ENCODE peak calls at places on chromosomes 1 and 21, in ten cellular contexts. One of them, this sample, is unnamed.

GRCh38 chr1:88935522-88936222 is 44.3 kb upstream of the GTF2B start:
- DNase-seq in tibial nerve: no peak
- DNase-seq in mucosa of descending colon: no peak
- DNase-seq in heart left ventricle: no peak
- DNase-seq in fibroblast of mammary gland: peak
- DNase-seq in AG10803: peak
- DNase-seq in AG04450: peak
- DNase-seq in choroid plexus epithelial cell: peak
- DNase-seq in astrocyte: peak
- DNase-seq in endothelial cell of umbilical vein: peak
- DNase-seq in this sample: no peak

GRCh38 chr1:51341876-51342496 is 11.6 kb upstream of the TTC39A start:
- DNase-seq in tibial nerve: no peak
- DNase-seq in mucosa of descending colon: no peak
- DNase-seq in heart left ventricle: no peak
- DNase-seq in fibroblast of mammary gland: no peak
- DNase-seq in AG10803: no peak
- DNase-seq in AG04450: no peak
- DNase-seq in choroid plexus epithelial cell: no peak
- DNase-seq in astrocyte: no peak
- DNase-seq in endothelial cell of umbilical vein: no peak
- DNase-seq in this sample: no peak

GRCh38 chr1:92411511-92411910 is 75.2 kb downstream of the GFI1 start:
- DNase-seq in tibial nerve: no peak
- DNase-seq in mucosa of descending colon: peak
- DNase-seq in heart left ventricle: no peak
- DNase-seq in fibroblast of mammary gland: peak
- DNase-seq in AG10803: peak
- DNase-seq in AG04450: peak
- DNase-seq in choroid plexus epithelial cell: peak
- DNase-seq in astrocyte: peak
- DNase-seq in endothelial cell of umbilical vein: no peak
- DNase-seq in this sample: no peak

GRCh38 chr1:181453541-181454201 is 29.6 kb upstream of the CACNA1E start:
- DNase-seq in tibial nerve: no peak
- DNase-seq in mucosa of descending colon: no peak
- DNase-seq in heart left ventricle: no peak
- DNase-seq in fibroblast of mammary gland: no peak
- DNase-seq in AG10803: no peak
- DNase-seq in AG04450: no peak
- DNase-seq in choroid plexus epithelial cell: no peak
- DNase-seq in astrocyte: no peak
- DNase-seq in endothelial cell of umbilical vein: no peak
- DNase-seq in this sample: no peak

GRCh38 chr1:203271018-203271743 is 34.1 kb upstream of the BTG2 start:
- DNase-seq in tibial nerve: peak
- DNase-seq in mucosa of descending colon: no peak
- DNase-seq in heart left ventricle: peak
- DNase-seq in fibroblast of mammary gland: peak
- DNase-seq in AG10803: peak
- DNase-seq in AG04450: no peak
- DNase-seq in choroid plexus epithelial cell: peak
- DNase-seq in astrocyte: peak
- DNase-seq in endothelial cell of umbilical vein: peak
- DNase-seq in this sample: no peak

GRCh38 chr1:169931795-169932195 is 38.1 kb upstream of the SCYL3 start:
- DNase-seq in tibial nerve: no peak
- DNase-seq in mucosa of descending colon: no peak
- DNase-seq in heart left ventricle: no peak
- DNase-seq in fibroblast of mammary gland: peak
- DNase-seq in AG10803: no peak
- DNase-seq in AG04450: no peak
- DNase-seq in choroid plexus epithelial cell: peak
- DNase-seq in astrocyte: peak
- DNase-seq in endothelial cell of umbilical vein: no peak
- DNase-seq in this sample: no peak

GRCh38 chr21:36783612-36784383 is 84.9 kb downstream of the SIM2 start:
- DNase-seq in tibial nerve: no peak
- DNase-seq in mucosa of descending colon: no peak
- DNase-seq in heart left ventricle: no peak
- DNase-seq in fibroblast of mammary gland: peak
- DNase-seq in AG10803: no peak
- DNase-seq in AG04450: peak
- DNase-seq in choroid plexus epithelial cell: peak
- DNase-seq in astrocyte: peak
- DNase-seq in endothelial cell of umbilical vein: peak
- DNase-seq in this sample: no peak

GRCh38 chr1:68331117-68331865 is 99.0 kb upstream of the WLS start:
- DNase-seq in tibial nerve: no peak
- DNase-seq in mucosa of descending colon: no peak
- DNase-seq in heart left ventricle: no peak
- DNase-seq in fibroblast of mammary gland: peak
- DNase-seq in AG10803: peak
- DNase-seq in AG04450: peak
- DNase-seq in choroid plexus epithelial cell: peak
- DNase-seq in astrocyte: peak
- DNase-seq in endothelial cell of umbilical vein: peak
- DNase-seq in this sample: no peak

GRCh38 chr1:245512181-245512888 is 357.6 kb downstream of the KIF26B start:
- DNase-seq in tibial nerve: no peak
- DNase-seq in mucosa of descending colon: no peak
- DNase-seq in heart left ventricle: no peak
- DNase-seq in fibroblast of mammary gland: peak
- DNase-seq in AG10803: peak
- DNase-seq in AG04450: no peak
- DNase-seq in choroid plexus epithelial cell: peak
- DNase-seq in astrocyte: no peak
- DNase-seq in endothelial cell of umbilical vein: no peak
- DNase-seq in this sample: no peak

GRCh38 chr1:29511436-29511835 is 275.1 kb downstream of the PTPRU start:
- DNase-seq in tibial nerve: no peak
- DNase-seq in mucosa of descending colon: no peak
- DNase-seq in heart left ventricle: no peak
- DNase-seq in fibroblast of mammary gland: no peak
- DNase-seq in AG10803: no peak
- DNase-seq in AG04450: no peak
- DNase-seq in choroid plexus epithelial cell: no peak
- DNase-seq in astrocyte: no peak
- DNase-seq in endothelial cell of umbilical vein: no peak
- DNase-seq in this sample: no peak

GRCh38 chr1:39689635-39690034 is 1.6 kb downstream of the HPCAL4 start:
- DNase-seq in tibial nerve: no peak
- DNase-seq in mucosa of descending colon: no peak
- DNase-seq in heart left ventricle: no peak
- DNase-seq in fibroblast of mammary gland: no peak
- DNase-seq in AG10803: no peak
- DNase-seq in AG04450: no peak
- DNase-seq in choroid plexus epithelial cell: no peak
- DNase-seq in astrocyte: no peak
- DNase-seq in endothelial cell of umbilical vein: no peak
- DNase-seq in this sample: no peak

GRCh38 chr1:39436842-39437241 is 54.6 kb upstream of the BMP8A start:
- DNase-seq in tibial nerve: no peak
- DNase-seq in mucosa of descending colon: no peak
- DNase-seq in heart left ventricle: no peak
- DNase-seq in fibroblast of mammary gland: no peak
- DNase-seq in AG10803: no peak
- DNase-seq in AG04450: no peak
- DNase-seq in choroid plexus epithelial cell: no peak
- DNase-seq in astrocyte: no peak
- DNase-seq in endothelial cell of umbilical vein: no peak
- DNase-seq in this sample: no peak

GRCh38 chr1:118863688-118864087 is 124.5 kb downstream of the TBX15 start:
- DNase-seq in tibial nerve: no peak
- DNase-seq in mucosa of descending colon: no peak
- DNase-seq in heart left ventricle: no peak
- DNase-seq in fibroblast of mammary gland: no peak
- DNase-seq in AG10803: no peak
- DNase-seq in AG04450: no peak
- DNase-seq in choroid plexus epithelial cell: no peak
- DNase-seq in astrocyte: no peak
- DNase-seq in endothelial cell of umbilical vein: no peak
- DNase-seq in this sample: no peak
- H3K4me3 ChIP-seq in tibial nerve: no peak
- H3K4me3 ChIP-seq in mucosa of descending colon: no peak
- H3K4me3 ChIP-seq in heart left ventricle: no peak
- H3K4me3 ChIP-seq in fibroblast of mammary gland: no peak
- H3K4me3 ChIP-seq in AG10803: no peak
- H3K4me3 ChIP-seq in AG04450: no peak
- H3K4me3 ChIP-seq in choroid plexus epithelial cell: no peak
- H3K4me3 ChIP-seq in astrocyte: no peak
- H3K4me3 ChIP-seq in endothelial cell of umbilical vein: no peak
- H3K4me3 ChIP-seq in this sample: no peak

DNA sequence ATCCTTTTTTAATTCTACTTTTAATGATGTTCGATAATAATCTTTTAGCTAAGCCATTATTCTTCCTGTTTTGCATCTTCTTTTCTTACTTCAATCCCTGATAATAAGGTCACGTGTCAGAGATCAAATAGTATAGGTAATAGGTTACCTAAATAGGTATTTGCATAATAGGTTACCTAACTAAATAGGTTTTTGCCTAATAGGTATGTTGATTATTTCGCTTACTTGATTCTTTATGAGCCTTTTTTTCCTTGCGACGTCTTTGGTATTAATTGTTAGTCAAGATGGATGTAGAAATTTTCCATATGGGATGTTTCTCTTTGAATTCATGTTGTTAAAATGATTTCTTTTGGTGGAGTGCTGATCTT is 2.5 kb downstream of the GGPS1 start:
- DNase-seq in tibial nerve: no peak
- DNase-seq in mucosa of descending colon: no peak
- DNase-seq in heart left ventricle: no peak
- DNase-seq in fibroblast of mammary gland: no peak
- DNase-seq in AG10803: no peak
- DNase-seq in AG04450: no peak
- DNase-seq in choroid plexus epithelial cell: no peak
- DNase-seq in astrocyte: no peak
- DNase-seq in endothelial cell of umbilical vein: no peak
- DNase-seq in this sample: no peak
- H3K4me3 ChIP-seq in tibial nerve: no peak
- H3K4me3 ChIP-seq in mucosa of descending colon: no peak
- H3K4me3 ChIP-seq in heart left ventricle: no peak
- H3K4me3 ChIP-seq in fibroblast of mammary gland: peak
- H3K4me3 ChIP-seq in AG10803: no peak
- H3K4me3 ChIP-seq in AG04450: no peak
- H3K4me3 ChIP-seq in choroid plexus epithelial cell: no peak
- H3K4me3 ChIP-seq in astrocyte: no peak
- H3K4me3 ChIP-seq in endothelial cell of umbilical vein: no peak
- H3K4me3 ChIP-seq in this sample: no peak

GRCh38 chr1:155932085-155932484 is 2.1 kb downstream of the KHDC4 start:
- DNase-seq in tibial nerve: no peak
- DNase-seq in mucosa of descending colon: no peak
- DNase-seq in heart left ventricle: no peak
- DNase-seq in fibroblast of mammary gland: no peak
- DNase-seq in AG10803: no peak
- DNase-seq in AG04450: no peak
- DNase-seq in choroid plexus epithelial cell: no peak
- DNase-seq in astrocyte: no peak
- DNase-seq in endothelial cell of umbilical vein: no peak
- DNase-seq in this sample: no peak

GRCh38 chr1:155934097-155934932 is at the start of gene KHDC4:
- DNase-seq in tibial nerve: peak
- DNase-seq in mucosa of descending colon: peak
- DNase-seq in heart left ventricle: peak
- DNase-seq in fibroblast of mammary gland: peak
- DNase-seq in AG10803: peak
- DNase-seq in AG04450: peak
- DNase-seq in choroid plexus epithelial cell: peak
- DNase-seq in astrocyte: peak
- DNase-seq in endothelial cell of umbilical vein: peak
- DNase-seq in this sample: peak

GRCh38 chr1:155933591-155934096 is 569 bp downstream of the KHDC4 start:
- DNase-seq in tibial nerve: no peak
- DNase-seq in mucosa of descending colon: peak
- DNase-seq in heart left ventricle: no peak
- DNase-seq in fibroblast of mammary gland: no peak
- DNase-seq in AG10803: no peak
- DNase-seq in AG04450: no peak
- DNase-seq in choroid plexus epithelial cell: no peak
- DNase-seq in astrocyte: no peak
- DNase-seq in endothelial cell of umbilical vein: peak
- DNase-seq in this sample: no peak

GRCh38 chr1:155931332-155932038 is 2.7 kb downstream of the KHDC4 start:
- DNase-seq in tibial nerve: no peak
- DNase-seq in mucosa of descending colon: peak
- DNase-seq in heart left ventricle: no peak
- DNase-seq in fibroblast of mammary gland: peak
- DNase-seq in AG10803: peak
- DNase-seq in AG04450: no peak
- DNase-seq in choroid plexus epithelial cell: no peak
- DNase-seq in astrocyte: peak
- DNase-seq in endothelial cell of umbilical vein: no peak
- DNase-seq in this sample: no peak

GRCh38 chr1:155932487-155932886 is 1.7 kb downstream of the KHDC4 start:
- DNase-seq in tibial nerve: no peak
- DNase-seq in mucosa of descending colon: no peak
- DNase-seq in heart left ventricle: no peak
- DNase-seq in fibroblast of mammary gland: peak
- DNase-seq in AG10803: peak
- DNase-seq in AG04450: no peak
- DNase-seq in choroid plexus epithelial cell: no peak
- DNase-seq in astrocyte: no peak
- DNase-seq in endothelial cell of umbilical vein: no peak
- DNase-seq in this sample: no peak
- H3K4me3 ChIP-seq in tibial nerve: no peak
- H3K4me3 ChIP-seq in mucosa of descending colon: no peak
- H3K4me3 ChIP-seq in heart left ventricle: no peak
- H3K4me3 ChIP-seq in fibroblast of mammary gland: peak
- H3K4me3 ChIP-seq in AG10803: peak
- H3K4me3 ChIP-seq in AG04450: peak
- H3K4me3 ChIP-seq in choroid plexus epithelial cell: peak
- H3K4me3 ChIP-seq in astrocyte: peak
- H3K4me3 ChIP-seq in endothelial cell of umbilical vein: peak
- H3K4me3 ChIP-seq in this sample: no peak

DNA sequence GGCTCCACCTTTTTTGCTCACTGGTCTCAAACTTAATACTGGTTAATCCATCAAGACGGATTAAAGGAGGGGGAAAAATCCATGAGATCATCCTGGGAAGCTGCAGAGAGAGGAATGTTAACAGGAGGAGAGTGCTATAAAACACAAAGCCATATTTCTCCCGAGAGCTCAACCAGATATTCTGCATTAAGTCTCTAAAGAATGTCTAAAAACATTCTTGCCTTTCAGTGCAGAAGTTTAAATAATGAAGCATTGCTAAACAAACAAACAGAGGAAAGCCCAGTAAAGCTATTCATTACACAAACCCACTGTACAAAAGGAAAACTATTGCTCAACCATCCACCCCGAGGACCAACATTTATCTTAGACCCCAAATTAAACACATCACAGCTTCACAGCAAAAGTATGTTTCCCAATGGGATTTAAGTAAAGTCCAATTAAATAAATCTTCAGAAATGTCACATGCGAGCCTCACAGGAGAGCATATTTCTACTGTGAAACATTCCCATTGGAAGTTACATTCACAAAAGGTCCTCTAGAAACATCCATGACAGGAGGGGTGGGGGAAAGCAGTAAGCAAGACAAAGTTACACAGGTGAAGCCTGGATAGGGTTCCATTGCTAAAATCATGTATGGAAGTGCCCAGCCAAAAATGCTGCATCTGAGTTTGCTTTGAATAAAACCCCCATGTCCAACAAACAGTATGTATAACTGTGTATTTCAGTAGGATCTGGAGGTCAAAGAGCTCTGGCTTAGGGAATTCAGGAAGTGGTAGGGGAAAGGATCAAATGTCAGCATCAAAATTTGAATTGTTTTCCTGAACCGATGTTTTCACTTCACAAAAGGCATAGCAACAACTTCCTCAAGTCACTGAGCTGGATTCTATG is 23.3 kb downstream of the DUSP10 start:
- DNase-seq in tibial nerve: no peak
- DNase-seq in mucosa of descending colon: no peak
- DNase-seq in heart left ventricle: no peak
- DNase-seq in fibroblast of mammary gland: peak
- DNase-seq in AG10803: peak
- DNase-seq in AG04450: peak
- DNase-seq in choroid plexus epithelial cell: peak
- DNase-seq in astrocyte: peak
- DNase-seq in endothelial cell of umbilical vein: peak
- DNase-seq in this sample: no peak
- H3K4me3 ChIP-seq in tibial nerve: no peak
- H3K4me3 ChIP-seq in mucosa of descending colon: no peak
- H3K4me3 ChIP-seq in heart left ventricle: no peak
- H3K4me3 ChIP-seq in fibroblast of mammary gland: no peak
- H3K4me3 ChIP-seq in AG10803: no peak
- H3K4me3 ChIP-seq in AG04450: no peak
- H3K4me3 ChIP-seq in choroid plexus epithelial cell: no peak
- H3K4me3 ChIP-seq in astrocyte: no peak
- H3K4me3 ChIP-seq in endothelial cell of umbilical vein: no peak
- H3K4me3 ChIP-seq in this sample: no peak